ENCODE peak calls at places on chromosomes 7 and 10, in nine cellular contexts. I is thyroid gland, T is spleen, O is IMR-90, B is upper lobe of left lung, W is stomach, V is right lobe of liver, A is HCT116, X is GM12891. H is an unnamed sample.

GRCh38 chr10:60565492-60565891 is 175.8 kb upstream of the ANK3 start:
- DNase-seq in I (no peak), T (no peak), O (peak; percentile 8), B (no peak), W (no peak), V (no peak), A (no peak), X (no peak), H (no peak)

GRCh38 chr10:15200626-15201025 is 32.1 kb upstream of the NMT2 start:
- DNase-seq in I (no peak), T (no peak), O (peak; percentile 80), B (no peak), W (no peak), V (no peak), A (peak; percentile 90), X (no peak), H (peak; percentile 38)

GRCh38 chr10:65570143-65571010 is 1355.5 kb upstream of the LRRTM3 start:
- DNase-seq in I (peak; percentile 35), T (peak; percentile 71), O (peak; percentile 16), B (no peak), W (peak; percentile 29), V (peak; percentile 31), A (peak; percentile 72), X (no peak), H (peak; percentile 36)

GRCh38 chr7:45890902-45891461 is 2.7 kb downstream of the IGFBP1 start:
- DNase-seq in I (no peak), T (no peak), O (peak; percentile 53), B (no peak), W (no peak), V (no peak), A (peak; percentile 22), X (no peak), H (no peak)

GRCh38 chr10:68095176-68095575 is 14.1 kb upstream of the MYPN start:
- DNase-seq in I (no peak), T (no peak), O (peak; percentile 78), B (no peak), W (no peak), V (no peak), A (no peak), X (no peak), H (no peak)

GRCh38 chr10:97805096-97805879 is 33.5 kb upstream of the SFRP5 start:
- DNase-seq in I (no peak), T (no peak), O (no peak), B (peak; percentile 51), W (no peak), V (no peak), A (no peak), X (no peak), H (no peak)

GRCh38 chr10:24396396-24396795 is 187.5 kb downstream of the KIAA1217 start:
- DNase-seq in I (no peak), T (no peak), O (no peak), B (no peak), W (no peak), V (no peak), A (no peak), X (no peak), H (no peak)

GRCh38 chr7:24255139-24255538 is 28.9 kb upstream of the NPY start:
- DNase-seq in I (no peak), T (no peak), O (no peak), B (no peak), W (no peak), V (no peak), A (no peak), X (no peak), H (no peak)

GRCh38 chr10:129102906-129103693 is 363.9 kb upstream of the MGMT start:
- DNase-seq in I (no peak), T (no peak), O (peak; percentile 16), B (no peak), W (no peak), V (no peak), A (no peak), X (no peak), H (no peak)

GRCh38 chr7:71439316-71439715 is 307.4 kb downstream of the GALNT17 start:
- DNase-seq in I (no peak), T (no peak), O (no peak), B (no peak), W (no peak), V (no peak), A (no peak), X (no peak), H (no peak)

GRCh38 chr7:31957090-31957720 is 113.0 kb downstream of the PDE1C start:
- DNase-seq in I (no peak), T (no peak), O (peak; percentile 56), B (no peak), W (no peak), V (no peak), A (no peak), X (no peak), H (peak; percentile 34)

GRCh38 chr7:95330194-95331003 is 6.1 kb upstream of the PON1 start:
- DNase-seq in I (no peak), T (no peak), O (no peak), B (no peak), W (no peak), V (no peak), A (no peak), X (no peak), H (no peak)

GRCh38 chr7:129298268-129298893 is 73.6 kb downstream of the AHCYL2 start:
- DNase-seq in I (peak; percentile 63), T (no peak), O (peak; percentile 51), B (no peak), W (peak; percentile 61), V (peak; percentile 58), A (peak; percentile 26), X (peak; percentile 15), H (no peak)

GRCh38 chr7:28020302-28020940 is 160.2 kb downstream of the JAZF1 start:
- DNase-seq in I (peak; percentile 57), T (no peak), O (peak; percentile 77), B (no peak), W (peak; percentile 55), V (peak; percentile 38), A (peak; percentile 64), X (peak; percentile 31), H (peak; percentile 83)

GRCh38 chr7:69418865-69419670 is 179.2 kb upstream of the AUTS2 start:
- DNase-seq in I (no peak), T (no peak), O (no peak), B (no peak), W (no peak), V (no peak), A (no peak), X (no peak), H (no peak)

GRCh38 chr7:67361150-67361549 is 364.5 kb downstream of the TYW1 start:
- DNase-seq in I (no peak), T (no peak), O (no peak), B (no peak), W (no peak), V (no peak), A (no peak), X (no peak), H (no peak)
- TF ChIP-seq POLR2A in I (no peak), T (no peak), O (no peak), B (no peak), W (no peak), V (no peak), A (no peak), X (no peak), H (no peak)

GRCh38 chr10:86393858-86394472 is 27.4 kb upstream of the GRID1 start:
- DNase-seq in I (no peak), T (no peak), O (no peak), B (no peak), W (no peak), V (no peak), A (no peak), X (no peak), H (no peak)
- TF ChIP-seq POLR2A in I (no peak), T (no peak), O (no peak), B (no peak), W (no peak), V (no peak), A (no peak), X (no peak), H (no peak)

GRCh38 chr10:43386981-43387677 is 15.7 kb downstream of the FXYD4 start:
- DNase-seq in I (no peak), T (peak; percentile 70), O (no peak), B (no peak), W (no peak), V (no peak), A (no peak), X (no peak), H (no peak)
- TF ChIP-seq POLR2A in I (no peak), T (no peak), O (no peak), B (no peak), W (no peak), V (no peak), A (no peak), X (no peak), H (no peak)

DNA sequence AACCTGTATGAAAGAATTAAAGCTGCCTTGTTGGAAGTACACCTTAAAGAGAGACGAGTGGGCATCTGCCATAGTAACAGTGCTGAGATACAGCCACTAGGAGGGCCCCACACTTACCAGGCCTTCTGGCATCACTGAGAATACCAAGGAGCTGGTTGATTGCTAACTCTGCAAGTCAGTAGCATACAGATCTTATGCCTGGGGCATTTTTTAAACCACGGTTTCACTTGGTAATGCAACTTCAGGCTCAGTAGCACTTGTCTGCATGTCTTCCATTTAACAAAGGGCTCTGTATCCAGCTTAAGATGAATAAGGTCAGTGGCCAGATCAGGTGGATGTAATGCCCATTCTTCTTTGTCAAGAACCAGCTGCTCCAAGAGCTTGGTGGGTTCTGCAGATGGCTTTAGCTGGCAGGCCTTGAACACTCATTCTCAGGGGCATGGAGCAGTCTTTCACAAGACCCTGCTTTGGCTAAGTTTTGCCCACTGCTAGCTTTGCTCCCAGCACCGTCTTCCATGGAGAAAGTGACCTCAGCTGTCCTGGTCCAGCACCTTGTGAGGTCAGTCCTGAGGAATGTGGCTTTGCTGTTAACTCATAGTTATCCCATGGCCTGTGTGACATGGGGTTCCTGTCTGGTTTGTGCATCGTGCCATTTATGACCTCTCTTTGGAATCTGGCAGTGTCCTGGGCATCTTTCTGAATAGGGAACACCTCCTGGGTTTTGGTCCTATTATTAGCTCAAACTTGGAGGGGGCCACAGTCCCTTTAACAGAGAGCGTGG is 68.1 kb downstream of the BMPER start:
- DNase-seq in I (no peak), T (no peak), O (peak; percentile 50), B (no peak), W (no peak), V (no peak), A (no peak), X (no peak), H (peak; percentile 40)
- TF ChIP-seq POLR2A in I (no peak), T (no peak), O (no peak), B (no peak), W (no peak), V (no peak), A (no peak), X (no peak), H (no peak)

GRCh38 chr7:1503816-1504775 is at the start of gene INTS1:
- DNase-seq in I (peak; percentile 96), T (peak; percentile 98), O (peak; percentile 85), B (peak; percentile 98), W (peak; percentile 93), V (peak; percentile 93), A (peak; percentile 90), X (peak; percentile 97), H (peak; percentile 100)
- TF ChIP-seq POLR2A in I (no peak), T (peak; percentile 5), O (peak; percentile 81), B (peak; percentile 83), W (no peak), V (peak; percentile 69), A (peak; percentile 54), X (peak; percentile 50), H (peak; percentile 51)

GRCh38 chr10:69451784-69452251 is 553 bp downstream of the TSPAN15 start:
- DNase-seq in I (peak; percentile 82), T (no peak), O (no peak), B (peak; percentile 92), W (peak; percentile 87), V (no peak), A (no peak), X (no peak), H (no peak)
- TF ChIP-seq POLR2A in I (no peak), T (no peak), O (no peak), B (peak; percentile 52), W (no peak), V (no peak), A (no peak), X (no peak), H (no peak)

GRCh38 chr7:17298102-17298839 is at the start of gene AHR:
- DNase-seq in I (peak; percentile 94), T (peak; percentile 96), O (peak; percentile 95), B (peak; percentile 96), W (peak; percentile 95), V (peak; percentile 90), A (peak; percentile 88), X (peak; percentile 56), H (no peak)
- TF ChIP-seq POLR2A in I (peak; percentile 91), T (peak; percentile 97), O (peak; percentile 84), B (peak; percentile 98), W (peak; percentile 89), V (peak; percentile 96), A (peak; percentile 77), X (peak; percentile 72), H (no peak)

H was measured in H54.